ENCODE peak calls at places on chromosome 18, in six cellular contexts. One of them, this sample, is unnamed.

GRCh38 chr18:78579854-78580577 is 399.6 kb upstream of the SALL3 start:
- DNase-seq in effector memory CD8-positive, alpha-beta T cell: no peak
- DNase-seq in stimulated activated CD4-positive, alpha-beta T cell treated with anti-CD3 and anti-CD28 coated beads, Interleukin-1b, Interleukin-23, amount 100 ng/mL, for 4 hours: no peak
- DNase-seq in NCI-H2081: no peak
- DNase-seq in left ventricle myocardium inferior: no peak
- DNase-seq in NCI-H345: no peak
- DNase-seq in this sample: no peak

GRCh38 chr18:24491882-24492281 is 31.4 kb downstream of the HRH4 start:
- DNase-seq in stimulated activated CD4-positive, alpha-beta T cell treated with anti-CD3 and anti-CD28 coated beads, Interleukin-1b, Interleukin-23, amount 100 ng/mL, for 4 hours: no peak
- DNase-seq in effector memory CD8-positive, alpha-beta T cell: peak
- DNase-seq in NCI-H345: no peak
- DNase-seq in left ventricle myocardium inferior: no peak
- DNase-seq in NCI-H2081: no peak
- DNase-seq in this sample: no peak

GRCh38 chr18:59928201-59928600 is 28.4 kb downstream of the PMAIP1 start:
- DNase-seq in effector memory CD8-positive, alpha-beta T cell: no peak
- DNase-seq in NCI-H2081: no peak
- DNase-seq in NCI-H345: no peak
- DNase-seq in stimulated activated CD4-positive, alpha-beta T cell treated with anti-CD3 and anti-CD28 coated beads, Interleukin-1b, Interleukin-23, amount 100 ng/mL, for 4 hours: no peak
- DNase-seq in left ventricle myocardium inferior: no peak
- DNase-seq in this sample: no peak

GRCh38 chr18:74929110-74929509 is 279.8 kb downstream of the PTGR3 start:
- DNase-seq in NCI-H2081: no peak
- DNase-seq in left ventricle myocardium inferior: no peak
- DNase-seq in stimulated activated CD4-positive, alpha-beta T cell treated with anti-CD3 and anti-CD28 coated beads, Interleukin-1b, Interleukin-23, amount 100 ng/mL, for 4 hours: no peak
- DNase-seq in effector memory CD8-positive, alpha-beta T cell: no peak
- DNase-seq in NCI-H345: no peak
- DNase-seq in this sample: no peak

GRCh38 chr18:49865401-49865800 is 52.1 kb upstream of the ACAA2 start:
- DNase-seq in stimulated activated CD4-positive, alpha-beta T cell treated with anti-CD3 and anti-CD28 coated beads, Interleukin-1b, Interleukin-23, amount 100 ng/mL, for 4 hours: no peak
- DNase-seq in NCI-H2081: no peak
- DNase-seq in NCI-H345: no peak
- DNase-seq in effector memory CD8-positive, alpha-beta T cell: no peak
- DNase-seq in left ventricle myocardium inferior: no peak
- DNase-seq in this sample: no peak

GRCh38 chr18:46264255-46264654 is 160.1 kb downstream of the HAUS1 start:
- DNase-seq in effector memory CD8-positive, alpha-beta T cell: no peak
- DNase-seq in NCI-H2081: peak
- DNase-seq in NCI-H345: no peak
- DNase-seq in left ventricle myocardium inferior: no peak
- DNase-seq in stimulated activated CD4-positive, alpha-beta T cell treated with anti-CD3 and anti-CD28 coated beads, Interleukin-1b, Interleukin-23, amount 100 ng/mL, for 4 hours: no peak
- DNase-seq in this sample: peak

GRCh38 chr18:27769152-27769551 is 407.8 kb downstream of the CDH2 start:
- DNase-seq in effector memory CD8-positive, alpha-beta T cell: no peak
- DNase-seq in NCI-H2081: no peak
- DNase-seq in stimulated activated CD4-positive, alpha-beta T cell treated with anti-CD3 and anti-CD28 coated beads, Interleukin-1b, Interleukin-23, amount 100 ng/mL, for 4 hours: no peak
- DNase-seq in NCI-H345: no peak
- DNase-seq in left ventricle myocardium inferior: no peak
- DNase-seq in this sample: no peak

GRCh38 chr18:75083131-75083530 is 125.8 kb downstream of the PTGR3 start:
- DNase-seq in effector memory CD8-positive, alpha-beta T cell: no peak
- DNase-seq in NCI-H345: no peak
- DNase-seq in stimulated activated CD4-positive, alpha-beta T cell treated with anti-CD3 and anti-CD28 coated beads, Interleukin-1b, Interleukin-23, amount 100 ng/mL, for 4 hours: no peak
- DNase-seq in NCI-H2081: no peak
- DNase-seq in left ventricle myocardium inferior: no peak
- DNase-seq in this sample: no peak

GRCh38 chr18:36440614-36441013 is 143.1 kb downstream of the FHOD3 start:
- DNase-seq in left ventricle myocardium inferior: no peak
- DNase-seq in NCI-H2081: no peak
- DNase-seq in effector memory CD8-positive, alpha-beta T cell: no peak
- DNase-seq in NCI-H345: no peak
- DNase-seq in stimulated activated CD4-positive, alpha-beta T cell treated with anti-CD3 and anti-CD28 coated beads, Interleukin-1b, Interleukin-23, amount 100 ng/mL, for 4 hours: no peak
- DNase-seq in this sample: no peak

GRCh38 chr18:13392899-13393298 is 174.3 kb downstream of the LDLRAD4 start:
- DNase-seq in NCI-H2081: no peak
- DNase-seq in NCI-H345: no peak
- DNase-seq in stimulated activated CD4-positive, alpha-beta T cell treated with anti-CD3 and anti-CD28 coated beads, Interleukin-1b, Interleukin-23, amount 100 ng/mL, for 4 hours: no peak
- DNase-seq in effector memory CD8-positive, alpha-beta T cell: no peak
- DNase-seq in left ventricle myocardium inferior: no peak
- DNase-seq in this sample: no peak

GRCh38 chr18:6370410-6370809 is 44.3 kb downstream of the L3MBTL4 start:
- DNase-seq in effector memory CD8-positive, alpha-beta T cell: no peak
- DNase-seq in NCI-H345: peak
- DNase-seq in left ventricle myocardium inferior: no peak
- DNase-seq in stimulated activated CD4-positive, alpha-beta T cell treated with anti-CD3 and anti-CD28 coated beads, Interleukin-1b, Interleukin-23, amount 100 ng/mL, for 4 hours: no peak
- DNase-seq in NCI-H2081: peak
- DNase-seq in this sample: no peak

GRCh38 chr18:79580481-79581171 is 99.0 kb upstream of the CTDP1 start:
- DNase-seq in NCI-H2081: no peak
- DNase-seq in effector memory CD8-positive, alpha-beta T cell: no peak
- DNase-seq in NCI-H345: no peak
- DNase-seq in left ventricle myocardium inferior: no peak
- DNase-seq in stimulated activated CD4-positive, alpha-beta T cell treated with anti-CD3 and anti-CD28 coated beads, Interleukin-1b, Interleukin-23, amount 100 ng/mL, for 4 hours: no peak
- DNase-seq in this sample: no peak

GRCh38 chr18:13039806-13040205 is 48.6 kb downstream of the CEP192 start:
- DNase-seq in stimulated activated CD4-positive, alpha-beta T cell treated with anti-CD3 and anti-CD28 coated beads, Interleukin-1b, Interleukin-23, amount 100 ng/mL, for 4 hours: no peak
- DNase-seq in effector memory CD8-positive, alpha-beta T cell: no peak
- DNase-seq in NCI-H2081: no peak
- DNase-seq in NCI-H345: no peak
- DNase-seq in left ventricle myocardium inferior: no peak
- DNase-seq in this sample: no peak

GRCh38 chr18:70420151-70420898 is 131.5 kb downstream of the SOCS6 start:
- DNase-seq in effector memory CD8-positive, alpha-beta T cell: no peak
- DNase-seq in NCI-H2081: no peak
- DNase-seq in NCI-H345: no peak
- DNase-seq in left ventricle myocardium inferior: no peak
- DNase-seq in stimulated activated CD4-positive, alpha-beta T cell treated with anti-CD3 and anti-CD28 coated beads, Interleukin-1b, Interleukin-23, amount 100 ng/mL, for 4 hours: no peak
- DNase-seq in this sample: no peak

GRCh38 chr18:57347784-57348183 is 4.6 kb upstream of the ST8SIA3 start:
- DNase-seq in NCI-H345: no peak
- DNase-seq in left ventricle myocardium inferior: no peak
- DNase-seq in effector memory CD8-positive, alpha-beta T cell: no peak
- DNase-seq in NCI-H2081: no peak
- DNase-seq in stimulated activated CD4-positive, alpha-beta T cell treated with anti-CD3 and anti-CD28 coated beads, Interleukin-1b, Interleukin-23, amount 100 ng/mL, for 4 hours: no peak
- DNase-seq in this sample: no peak

GRCh38 chr18:70634576-70635147 is 345.8 kb downstream of the SOCS6 start:
- DNase-seq in NCI-H2081: no peak
- DNase-seq in left ventricle myocardium inferior: no peak
- DNase-seq in effector memory CD8-positive, alpha-beta T cell: no peak
- DNase-seq in stimulated activated CD4-positive, alpha-beta T cell treated with anti-CD3 and anti-CD28 coated beads, Interleukin-1b, Interleukin-23, amount 100 ng/mL, for 4 hours: no peak
- DNase-seq in NCI-H345: no peak
- DNase-seq in this sample: no peak

GRCh38 chr18:48713302-48713701 is 174.5 kb downstream of the CTIF start:
- DNase-seq in NCI-H345: no peak
- DNase-seq in left ventricle myocardium inferior: peak
- DNase-seq in NCI-H2081: no peak
- DNase-seq in stimulated activated CD4-positive, alpha-beta T cell treated with anti-CD3 and anti-CD28 coated beads, Interleukin-1b, Interleukin-23, amount 100 ng/mL, for 4 hours: no peak
- DNase-seq in effector memory CD8-positive, alpha-beta T cell: no peak
- DNase-seq in this sample: no peak

GRCh38 chr18:44130365-44130942 is 550.2 kb upstream of the SETBP1 start:
- DNase-seq in NCI-H345: peak
- DNase-seq in effector memory CD8-positive, alpha-beta T cell: no peak
- DNase-seq in stimulated activated CD4-positive, alpha-beta T cell treated with anti-CD3 and anti-CD28 coated beads, Interleukin-1b, Interleukin-23, amount 100 ng/mL, for 4 hours: no peak
- DNase-seq in left ventricle myocardium inferior: no peak
- DNase-seq in NCI-H2081: peak
- DNase-seq in this sample: peak

GRCh38 chr18:34981487-34981886 is 59.7 kb upstream of the MAPRE2 start:
- DNase-seq in NCI-H345: no peak
- DNase-seq in left ventricle myocardium inferior: no peak
- DNase-seq in effector memory CD8-positive, alpha-beta T cell: no peak
- DNase-seq in NCI-H2081: no peak
- DNase-seq in stimulated activated CD4-positive, alpha-beta T cell treated with anti-CD3 and anti-CD28 coated beads, Interleukin-1b, Interleukin-23, amount 100 ng/mL, for 4 hours: no peak
- DNase-seq in this sample: no peak

GRCh38 chr18:55269632-55270031 is 310.4 kb upstream of the CCDC68 start:
- DNase-seq in left ventricle myocardium inferior: no peak
- DNase-seq in effector memory CD8-positive, alpha-beta T cell: no peak
- DNase-seq in stimulated activated CD4-positive, alpha-beta T cell treated with anti-CD3 and anti-CD28 coated beads, Interleukin-1b, Interleukin-23, amount 100 ng/mL, for 4 hours: no peak
- DNase-seq in NCI-H345: no peak
- DNase-seq in NCI-H2081: no peak
- DNase-seq in this sample: no peak

GRCh38 chr18:14919666-14920065 is 171.7 kb downstream of the ANKRD30B start:
- DNase-seq in NCI-H345: no peak
- DNase-seq in stimulated activated CD4-positive, alpha-beta T cell treated with anti-CD3 and anti-CD28 coated beads, Interleukin-1b, Interleukin-23, amount 100 ng/mL, for 4 hours: no peak
- DNase-seq in left ventricle myocardium inferior: no peak
- DNase-seq in NCI-H2081: no peak
- DNase-seq in effector memory CD8-positive, alpha-beta T cell: no peak
- DNase-seq in this sample: no peak